ENCODE peak calls at places on chromosomes 16 and 17, in five cellular contexts. Q is H1, Z is IMR-90, W is neuronal stem cell, Y is trophoblast cell. I is an unnamed sample. For H3K36me3, the result is how much of the 10 kb centered on the place peaks cover.

GRCh38 chr17:66002807-66003206 is 189.1 kb downstream of the CEP112 start:
- DNase-seq in Q (no peak), Z (peak), W (no peak), Y (no peak), I (peak)

GRCh38 chr17:58556833-58557250 is 42.4 kb upstream of the MTMR4 start:
- DNase-seq in Q (no peak), Z (no peak), W (no peak), Y (no peak), I (no peak)

GRCh38 chr16:82751020-82751419 is 124.3 kb downstream of the CDH13 start:
- DNase-seq in Q (no peak), Z (no peak), W (no peak), Y (no peak), I (peak)

GRCh38 chr17:4852504-4853075 is 19.4 kb downstream of the MINK1 start:
- DNase-seq in Q (no peak), Z (peak), W (no peak), Y (no peak), I (peak)

GRCh38 chr17:82215095-82215971 is 2.7 kb upstream of the CCDC57 start:
- DNase-seq in Q (no peak), Z (no peak), W (no peak), Y (peak), I (peak)

GRCh38 chr17:82775033-82775823 is 23.4 kb downstream of the TBCD start:
- DNase-seq in Q (no peak), Z (no peak), W (peak), Y (peak), I (peak)

GRCh38 chr17:77645441-77646430 is 312.8 kb upstream of the TNRC6C start:
- DNase-seq in Q (no peak), Z (no peak), W (no peak), Y (no peak), I (no peak)

GRCh38 chr17:30376621-30377452 is 1.9 kb upstream of the CPD start:
- DNase-seq in Q (no peak), Z (peak), W (no peak), Y (no peak), I (peak)

DNA sequence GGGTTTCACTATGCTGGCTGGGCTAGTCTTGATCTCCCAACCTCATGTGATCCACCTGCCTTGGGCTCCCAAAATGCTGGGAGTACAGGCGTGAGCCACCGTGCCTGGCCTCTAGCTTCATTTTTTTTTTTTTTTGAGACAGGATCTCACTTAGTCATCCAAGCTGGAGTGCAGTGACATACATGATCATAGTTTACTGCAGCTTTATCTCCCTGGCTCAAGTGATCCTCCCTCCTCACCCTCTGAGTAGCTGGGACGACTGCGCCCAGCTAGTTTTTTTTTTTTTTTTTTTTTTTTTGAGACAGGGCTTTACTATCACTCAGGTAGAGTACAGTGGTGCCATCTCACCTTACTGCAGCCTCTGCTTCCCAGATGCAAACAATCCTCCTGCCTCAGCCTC is 9.7 kb downstream of the RPA1 start:
- DNase-seq in Q (no peak), Z (no peak), W (no peak), Y (no peak), I (peak)
- H3K36me3 ChIP-seq in Q (under half), Z (under half), W (half or more), Y (under half), I (under half)

DNA sequence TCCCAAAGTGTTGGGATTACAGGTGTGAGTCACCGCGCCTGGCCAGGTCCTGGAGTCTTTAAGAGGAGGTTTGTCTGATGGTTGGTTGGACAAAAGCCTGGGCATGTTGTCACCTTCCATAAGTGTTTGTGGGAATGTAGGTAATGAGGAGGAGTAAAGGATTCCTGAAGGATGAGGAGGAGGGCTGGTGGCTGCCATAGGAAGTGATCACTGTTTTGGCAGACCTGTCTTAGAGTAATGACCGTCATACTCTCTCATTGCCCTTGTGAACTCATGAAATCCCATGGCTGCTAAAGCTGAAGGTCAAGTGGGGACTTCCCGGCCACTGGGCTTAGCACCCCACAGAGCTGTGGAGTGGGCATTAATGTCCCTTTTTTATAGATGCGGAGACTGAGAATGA is 40.5 kb downstream of the TENT4B start:
- DNase-seq in Q (no peak), Z (peak), W (no peak), Y (peak), I (peak)
- H2BK120ac ChIP-seq in Q (no peak), Z (no peak), W (no peak), Y (no peak), I (peak)

GRCh38 chr16:58046054-58046881 is 20.7 kb downstream of the MMP15 start:
- DNase-seq in Q (no peak), Z (no peak), W (no peak), Y (no peak), I (no peak)

GRCh38 chr16:58046936-58047335 is 21.4 kb downstream of the MMP15 start:
- DNase-seq in Q (no peak), Z (no peak), W (no peak), Y (no peak), I (no peak)

GRCh38 chr16:58048914-58049696 is 23.6 kb downstream of the MMP15 start:
- DNase-seq in Q (no peak), Z (no peak), W (no peak), Y (no peak), I (no peak)

GRCh38 chr16:58048494-58048893 is 22.9 kb downstream of the MMP15 start:
- DNase-seq in Q (no peak), Z (no peak), W (no peak), Y (no peak), I (no peak)

GRCh38 chr16:58047557-58048348 is 22.2 kb downstream of the MMP15 start:
- DNase-seq in Q (no peak), Z (no peak), W (no peak), Y (no peak), I (no peak)
- H3K14ac ChIP-seq in Q (no peak), Z (no peak), W (peak), Y (peak), I (no peak)

GRCh38 chr17:70535986-70536385 is 366.7 kb downstream of the KCNJ2 start:
- DNase-seq in Q (no peak), Z (no peak), W (no peak), Y (no peak), I (peak)
- H3K36me3 ChIP-seq in Q (under half), Z (under half), W (under half), Y (under half), I (under half)

GRCh38 chr17:36941265-36942021 is 4.2 kb downstream of the LHX1 start:
- DNase-seq in Q (no peak), Z (no peak), W (no peak), Y (no peak), I (no peak)

GRCh38 chr17:36943250-36944220 is 5.2 kb upstream of the AATF start:
- DNase-seq in Q (no peak), Z (no peak), W (no peak), Y (no peak), I (no peak)

GRCh38 chr17:36942631-36943125 is 5.4 kb downstream of the LHX1 start:
- DNase-seq in Q (no peak), Z (no peak), W (no peak), Y (no peak), I (no peak)

GRCh38 chr17:36940313-36941264 is 3.3 kb downstream of the LHX1 start:
- DNase-seq in Q (no peak), Z (no peak), W (no peak), Y (no peak), I (no peak)

DNA sequence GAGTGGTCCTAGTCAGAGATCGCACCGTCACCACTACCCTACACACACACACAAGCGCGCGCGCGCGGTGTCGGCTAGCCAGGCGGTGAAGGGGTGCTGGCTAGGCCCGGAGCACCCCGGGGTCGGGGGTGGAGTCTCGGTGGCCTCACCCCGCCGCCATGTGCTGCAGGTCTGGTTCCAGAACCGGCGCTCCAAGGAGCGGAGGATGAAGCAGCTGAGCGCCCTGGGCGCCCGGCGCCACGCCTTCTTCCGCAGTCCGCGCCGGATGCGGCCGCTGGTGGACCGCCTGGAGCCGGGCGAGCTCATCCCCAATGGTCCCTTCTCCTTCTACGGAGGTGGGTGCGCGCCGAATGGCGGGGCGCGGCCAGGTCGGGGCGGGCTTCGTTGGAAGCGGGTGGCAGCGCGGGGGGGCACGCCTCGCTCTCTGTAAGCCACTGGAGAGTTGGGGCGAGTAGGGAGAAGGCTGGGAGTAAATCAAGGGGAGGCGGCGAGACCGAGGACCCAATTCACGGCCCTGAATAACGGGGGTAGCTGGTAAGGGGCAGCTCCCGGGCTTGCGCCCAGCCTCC is 4.8 kb downstream of the LHX1 start:
- DNase-seq in Q (no peak), Z (no peak), W (no peak), Y (no peak), I (no peak)
- H2BK120ac ChIP-seq in Q (no peak), Z (no peak), W (no peak), Y (no peak), I (no peak)

GRCh38 chr17:50372708-50373556 is at the start of the genes EME1 and MRPL27:
- DNase-seq in Q (peak), Z (peak), W (peak), Y (peak), I (peak)
- H3K14ac ChIP-seq in Q (no peak), Z (peak), W (peak), Y (peak), I (peak)

GRCh38 chr17:40629850-40630249 is 17.8 kb downstream of the SMARCE1 start:
- DNase-seq in Q (no peak), Z (no peak), W (no peak), Y (no peak), I (no peak)
- H3K36me3 ChIP-seq in Q (half or more), Z (under half), W (half or more), Y (under half), I (under half)